ENCODE peak calls at places on chromosomes 3 and 15, in six cellular contexts. One of them, this sample, is unnamed. For H3K9me3, the result is how much of the 10 kb centered on the place peaks cover.

GRCh38 chr3:3577823-3578222 is 221.4 kb upstream of the LRRN1 start:
- DNase-seq in mesenchymal stem cell: no peak
- DNase-seq in AG04450: no peak
- DNase-seq in CD8-positive, alpha-beta memory T cell: no peak
- DNase-seq in pancreas: no peak
- DNase-seq in cardiac muscle cell: no peak
- DNase-seq in this sample: no peak

GRCh38 chr3:98612587-98612986 is 19.2 kb upstream of the CPOX start:
- DNase-seq in mesenchymal stem cell: no peak
- DNase-seq in pancreas: no peak
- DNase-seq in CD8-positive, alpha-beta memory T cell: no peak
- DNase-seq in AG04450: no peak
- DNase-seq in cardiac muscle cell: peak
- DNase-seq in this sample: no peak

GRCh38 chr3:155065537-155065936 is 14.6 kb upstream of the MME start:
- DNase-seq in cardiac muscle cell: peak
- DNase-seq in AG04450: no peak
- DNase-seq in CD8-positive, alpha-beta memory T cell: no peak
- DNase-seq in mesenchymal stem cell: peak
- DNase-seq in pancreas: no peak
- DNase-seq in this sample: no peak

GRCh38 chr15:50066202-50066601 is 52.8 kb downstream of the ATP8B4 start:
- DNase-seq in pancreas: no peak
- DNase-seq in mesenchymal stem cell: peak
- DNase-seq in CD8-positive, alpha-beta memory T cell: no peak
- DNase-seq in AG04450: no peak
- DNase-seq in cardiac muscle cell: peak
- DNase-seq in this sample: no peak

GRCh38 chr15:35743320-35743719 is 197.4 kb upstream of the DPH6 start:
- DNase-seq in pancreas: no peak
- DNase-seq in cardiac muscle cell: no peak
- DNase-seq in CD8-positive, alpha-beta memory T cell: no peak
- DNase-seq in mesenchymal stem cell: no peak
- DNase-seq in AG04450: no peak
- DNase-seq in this sample: no peak

GRCh38 chr15:44501768-44502366 is 35.1 kb upstream of the EIF3J start:
- DNase-seq in CD8-positive, alpha-beta memory T cell: peak
- DNase-seq in mesenchymal stem cell: peak
- DNase-seq in AG04450: peak
- DNase-seq in pancreas: no peak
- DNase-seq in cardiac muscle cell: peak
- DNase-seq in this sample: peak

GRCh38 chr3:179333084-179333483 is 10.3 kb downstream of the ZNF639 start:
- DNase-seq in mesenchymal stem cell: no peak
- DNase-seq in cardiac muscle cell: no peak
- DNase-seq in AG04450: no peak
- DNase-seq in CD8-positive, alpha-beta memory T cell: no peak
- DNase-seq in pancreas: no peak
- DNase-seq in this sample: no peak

GRCh38 chr3:139394116-139394515 is 4.7 kb upstream of the COPB2 start:
- DNase-seq in pancreas: no peak
- DNase-seq in cardiac muscle cell: peak
- DNase-seq in AG04450: no peak
- DNase-seq in CD8-positive, alpha-beta memory T cell: no peak
- DNase-seq in mesenchymal stem cell: peak
- DNase-seq in this sample: peak

GRCh38 chr15:66948294-66948693 is 117.1 kb upstream of the SMAD3 start:
- DNase-seq in CD8-positive, alpha-beta memory T cell: no peak
- DNase-seq in mesenchymal stem cell: peak
- DNase-seq in cardiac muscle cell: no peak
- DNase-seq in pancreas: no peak
- DNase-seq in AG04450: no peak
- DNase-seq in this sample: no peak

GRCh38 chr15:90911302-90911623 is 8.2 kb downstream of the MAN2A2 start:
- DNase-seq in AG04450: no peak
- DNase-seq in cardiac muscle cell: no peak
- DNase-seq in pancreas: no peak
- DNase-seq in mesenchymal stem cell: no peak
- DNase-seq in CD8-positive, alpha-beta memory T cell: no peak
- DNase-seq in this sample: no peak

GRCh38 chr3:114035146-114035545 is 21.2 kb downstream of the CCDC191 start:
- DNase-seq in CD8-positive, alpha-beta memory T cell: no peak
- DNase-seq in mesenchymal stem cell: no peak
- DNase-seq in pancreas: no peak
- DNase-seq in cardiac muscle cell: no peak
- DNase-seq in AG04450: peak
- DNase-seq in this sample: no peak

GRCh38 chr3:38059148-38059547 is 20.1 kb downstream of the DLEC1 start:
- DNase-seq in pancreas: no peak
- DNase-seq in CD8-positive, alpha-beta memory T cell: no peak
- DNase-seq in cardiac muscle cell: no peak
- DNase-seq in mesenchymal stem cell: no peak
- DNase-seq in AG04450: no peak
- DNase-seq in this sample: no peak

GRCh38 chr3:138082085-138082991 is 33.1 kb downstream of the DZIP1L start:
- DNase-seq in mesenchymal stem cell: peak
- DNase-seq in pancreas: no peak
- DNase-seq in AG04450: peak
- DNase-seq in CD8-positive, alpha-beta memory T cell: no peak
- DNase-seq in cardiac muscle cell: peak
- DNase-seq in this sample: no peak

GRCh38 chr3:36480916-36481648 is 100.8 kb downstream of the STAC start:
- DNase-seq in pancreas: no peak
- DNase-seq in CD8-positive, alpha-beta memory T cell: no peak
- DNase-seq in AG04450: peak
- DNase-seq in cardiac muscle cell: no peak
- DNase-seq in mesenchymal stem cell: no peak
- DNase-seq in this sample: no peak

GRCh38 chr3:100603449-100603848 is 6.0 kb upstream of the ADGRG7 start:
- DNase-seq in pancreas: no peak
- DNase-seq in CD8-positive, alpha-beta memory T cell: no peak
- DNase-seq in mesenchymal stem cell: peak
- DNase-seq in cardiac muscle cell: peak
- DNase-seq in AG04450: no peak
- DNase-seq in this sample: no peak

GRCh38 chr3:177478170-177478859 is 281.0 kb upstream of the TBL1XR1 start:
- DNase-seq in mesenchymal stem cell: peak
- DNase-seq in CD8-positive, alpha-beta memory T cell: no peak
- DNase-seq in cardiac muscle cell: peak
- DNase-seq in AG04450: peak
- DNase-seq in pancreas: peak
- DNase-seq in this sample: peak

GRCh38 chr15:62940755-62941361 is 101.7 kb upstream of the TPM1 start:
- DNase-seq in pancreas: peak
- DNase-seq in CD8-positive, alpha-beta memory T cell: no peak
- DNase-seq in AG04450: peak
- DNase-seq in cardiac muscle cell: peak
- DNase-seq in mesenchymal stem cell: peak
- DNase-seq in this sample: no peak

GRCh38 chr3:196120291-196120951 is 38.5 kb upstream of the TFRC start:
- DNase-seq in pancreas: no peak
- DNase-seq in CD8-positive, alpha-beta memory T cell: no peak
- DNase-seq in AG04450: no peak
- DNase-seq in cardiac muscle cell: no peak
- DNase-seq in mesenchymal stem cell: no peak
- DNase-seq in this sample: no peak

GRCh38 chr15:67807836-67808235 is 17.5 kb upstream of the SKOR1 start:
- DNase-seq in cardiac muscle cell: no peak
- DNase-seq in mesenchymal stem cell: no peak
- DNase-seq in CD8-positive, alpha-beta memory T cell: no peak
- DNase-seq in AG04450: no peak
- DNase-seq in pancreas: no peak
- DNase-seq in this sample: no peak

GRCh38 chr3:45060165-45060897 is 34.2 kb downstream of the CLEC3B start:
- DNase-seq in pancreas: no peak
- DNase-seq in AG04450: no peak
- DNase-seq in cardiac muscle cell: no peak
- DNase-seq in CD8-positive, alpha-beta memory T cell: no peak
- DNase-seq in mesenchymal stem cell: peak
- DNase-seq in this sample: no peak

GRCh38 chr15:76823903-76824302 is 81.2 kb downstream of the SCAPER start:
- DNase-seq in pancreas: no peak
- DNase-seq in CD8-positive, alpha-beta memory T cell: no peak
- DNase-seq in mesenchymal stem cell: no peak
- DNase-seq in cardiac muscle cell: no peak
- DNase-seq in AG04450: no peak
- DNase-seq in this sample: no peak

GRCh38 chr3:194691481-194692281 is 6.0 kb downstream of the FAM43A start:
- DNase-seq in AG04450: no peak
- DNase-seq in cardiac muscle cell: no peak
- DNase-seq in CD8-positive, alpha-beta memory T cell: no peak
- DNase-seq in mesenchymal stem cell: no peak
- DNase-seq in pancreas: no peak
- DNase-seq in this sample: no peak

GRCh38 chr3:25585361-25586166 is 79.1 kb downstream of the TOP2B start:
- DNase-seq in AG04450: no peak
- DNase-seq in cardiac muscle cell: no peak
- DNase-seq in mesenchymal stem cell: no peak
- DNase-seq in CD8-positive, alpha-beta memory T cell: no peak
- DNase-seq in pancreas: no peak
- DNase-seq in this sample: no peak

GRCh38 chr3:39362812-39363211 is 20.4 kb upstream of the SLC25A38 start:
- DNase-seq in AG04450: no peak
- DNase-seq in pancreas: no peak
- DNase-seq in cardiac muscle cell: no peak
- DNase-seq in CD8-positive, alpha-beta memory T cell: no peak
- DNase-seq in mesenchymal stem cell: no peak
- DNase-seq in this sample: no peak

GRCh38 chr3:112858410-112859069 is 11.9 kb upstream of the CD200R1L start:
- DNase-seq in pancreas: no peak
- DNase-seq in AG04450: no peak
- DNase-seq in CD8-positive, alpha-beta memory T cell: no peak
- DNase-seq in cardiac muscle cell: peak
- DNase-seq in mesenchymal stem cell: no peak
- DNase-seq in this sample: no peak

GRCh38 chr3:165837801-165838200 is 578 bp upstream of the BCHE start:
- DNase-seq in CD8-positive, alpha-beta memory T cell: no peak
- DNase-seq in pancreas: no peak
- DNase-seq in mesenchymal stem cell: no peak
- DNase-seq in cardiac muscle cell: no peak
- DNase-seq in AG04450: no peak
- DNase-seq in this sample: peak

GRCh38 chr15:39079296-39079834 is 501.5 kb upstream of the THBS1 start:
- DNase-seq in mesenchymal stem cell: peak
- DNase-seq in cardiac muscle cell: peak
- DNase-seq in CD8-positive, alpha-beta memory T cell: no peak
- DNase-seq in AG04450: peak
- DNase-seq in pancreas: no peak
- DNase-seq in this sample: no peak

GRCh38 chr3:184712248-184712559 is 340 bp upstream of the MAGEF1 start:
- DNase-seq in AG04450: no peak
- DNase-seq in cardiac muscle cell: no peak
- DNase-seq in CD8-positive, alpha-beta memory T cell: no peak
- DNase-seq in pancreas: no peak
- DNase-seq in mesenchymal stem cell: no peak
- DNase-seq in this sample: no peak

GRCh38 chr3:184562875-184563568 is 1.4 kb downstream of the EPHB3 start:
- DNase-seq in AG04450: no peak
- DNase-seq in mesenchymal stem cell: peak
- DNase-seq in cardiac muscle cell: no peak
- DNase-seq in CD8-positive, alpha-beta memory T cell: no peak
- DNase-seq in pancreas: peak
- DNase-seq in this sample: no peak

GRCh38 chr3:4906107-4906621 is 73.1 kb upstream of the BHLHE40 start:
- DNase-seq in cardiac muscle cell: peak
- DNase-seq in CD8-positive, alpha-beta memory T cell: no peak
- DNase-seq in mesenchymal stem cell: peak
- DNase-seq in AG04450: no peak
- DNase-seq in pancreas: no peak
- DNase-seq in this sample: peak

GRCh38 chr3:129402616-129403015 is 25.8 kb downstream of the EFCAB12 start:
- DNase-seq in mesenchymal stem cell: no peak
- DNase-seq in cardiac muscle cell: no peak
- DNase-seq in CD8-positive, alpha-beta memory T cell: no peak
- DNase-seq in pancreas: no peak
- DNase-seq in AG04450: no peak
- DNase-seq in this sample: no peak

GRCh38 chr3:129160891-129161859 is at the start of gene ISY1:
- DNase-seq in CD8-positive, alpha-beta memory T cell: peak
- DNase-seq in pancreas: peak
- DNase-seq in AG04450: peak
- DNase-seq in cardiac muscle cell: peak
- DNase-seq in mesenchymal stem cell: peak
- DNase-seq in this sample: peak

GRCh38 chr15:65414841-65415621 is 7.7 kb downstream of the IGDCC4 start:
- DNase-seq in cardiac muscle cell: peak
- DNase-seq in pancreas: peak
- DNase-seq in mesenchymal stem cell: peak
- DNase-seq in CD8-positive, alpha-beta memory T cell: no peak
- DNase-seq in AG04450: no peak
- DNase-seq in this sample: peak

GRCh38 chr15:43404130-43404529 is 33.2 kb downstream of the TUBGCP4 start:
- DNase-seq in cardiac muscle cell: no peak
- DNase-seq in AG04450: no peak
- DNase-seq in CD8-positive, alpha-beta memory T cell: no peak
- DNase-seq in pancreas: no peak
- DNase-seq in mesenchymal stem cell: no peak
- DNase-seq in this sample: no peak
- H3K9me3 ChIP-seq in cardiac muscle cell: under half
- H3K9me3 ChIP-seq in AG04450: under half
- H3K9me3 ChIP-seq in CD8-positive, alpha-beta memory T cell: under half
- H3K9me3 ChIP-seq in pancreas: under half
- H3K9me3 ChIP-seq in mesenchymal stem cell: under half
- H3K9me3 ChIP-seq in this sample: under half

GRCh38 chr3:126197854-126198584 is 17.6 kb upstream of the ALDH1L1 start:
- DNase-seq in pancreas: peak
- DNase-seq in CD8-positive, alpha-beta memory T cell: peak
- DNase-seq in mesenchymal stem cell: peak
- DNase-seq in AG04450: peak
- DNase-seq in cardiac muscle cell: peak
- DNase-seq in this sample: peak
- H3K9me3 ChIP-seq in pancreas: under half
- H3K9me3 ChIP-seq in CD8-positive, alpha-beta memory T cell: under half
- H3K9me3 ChIP-seq in mesenchymal stem cell: under half
- H3K9me3 ChIP-seq in AG04450: under half
- H3K9me3 ChIP-seq in cardiac muscle cell: under half
- H3K9me3 ChIP-seq in this sample: under half

DNA sequence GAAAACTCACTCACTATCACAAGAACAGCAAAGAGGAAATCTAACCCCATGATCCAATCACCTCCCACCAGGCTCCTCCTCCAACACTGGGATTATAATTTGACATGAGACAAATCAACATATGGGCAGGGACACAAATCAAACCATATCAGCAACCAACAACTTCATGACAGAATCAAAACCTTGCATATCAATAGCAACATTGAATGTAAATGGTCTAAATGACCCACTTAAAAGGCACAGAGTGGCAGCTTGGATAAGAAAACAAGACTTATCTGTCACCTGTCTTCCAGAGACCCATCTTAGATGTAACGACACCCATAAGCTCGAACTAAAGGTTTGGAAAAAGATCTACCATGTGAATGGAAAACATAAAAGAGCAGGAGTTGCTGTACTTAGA is 40.8 kb downstream of the HDGFL3 start:
- DNase-seq in mesenchymal stem cell: no peak
- DNase-seq in pancreas: no peak
- DNase-seq in AG04450: no peak
- DNase-seq in CD8-positive, alpha-beta memory T cell: no peak
- DNase-seq in cardiac muscle cell: no peak
- DNase-seq in this sample: no peak
- H3K9me3 ChIP-seq in mesenchymal stem cell: under half
- H3K9me3 ChIP-seq in pancreas: under half
- H3K9me3 ChIP-seq in AG04450: under half
- H3K9me3 ChIP-seq in CD8-positive, alpha-beta memory T cell: under half
- H3K9me3 ChIP-seq in cardiac muscle cell: under half
- H3K9me3 ChIP-seq in this sample: under half

GRCh38 chr3:134503266-134503665 is 17.4 kb downstream of the CEP63 start:
- DNase-seq in mesenchymal stem cell: no peak
- DNase-seq in AG04450: no peak
- DNase-seq in CD8-positive, alpha-beta memory T cell: no peak
- DNase-seq in pancreas: no peak
- DNase-seq in cardiac muscle cell: no peak
- DNase-seq in this sample: no peak
- H3K9me3 ChIP-seq in mesenchymal stem cell: under half
- H3K9me3 ChIP-seq in AG04450: under half
- H3K9me3 ChIP-seq in CD8-positive, alpha-beta memory T cell: under half
- H3K9me3 ChIP-seq in pancreas: under half
- H3K9me3 ChIP-seq in cardiac muscle cell: under half
- H3K9me3 ChIP-seq in this sample: under half